ENCODE peak calls at places on chromosomes 11 and 22, in seven cellular contexts. U is A549, L is thyroid gland, T is transverse colon, A is right lobe of liver, G is suprapubic skin, B is stomach. P is an unnamed sample.

GRCh38 chr11:68658097-68658496 is 26.2 kb upstream of the GAL start:
- DNase-seq in U (no peak), L (no peak), T (no peak), A (no peak), G (no peak), B (no peak), P (no peak)

GRCh38 chr11:77207019-77207485 is 79.0 kb downstream of the MYO7A start:
- DNase-seq in U (no peak), L (no peak), T (no peak), A (no peak), G (peak; percentile 58), B (no peak), P (no peak)

GRCh38 chr11:1369371-1370005 is 20.2 kb upstream of the BRSK2 start:
- DNase-seq in U (no peak), L (no peak), T (no peak), A (no peak), G (no peak), B (no peak), P (no peak)

GRCh38 chr11:117989351-117990102 is 3.3 kb downstream of the IL10RA start:
- DNase-seq in U (no peak), L (no peak), T (no peak), A (no peak), G (no peak), B (no peak), P (no peak)

GRCh38 chr11:48109046-48109666 is 107.5 kb upstream of the OR4B1 start:
- DNase-seq in U (peak; percentile 65), L (no peak), T (no peak), A (no peak), G (no peak), B (no peak), P (no peak)

GRCh38 chr11:131579932-131580387 is 209.5 kb downstream of the NTM start:
- DNase-seq in U (peak; percentile 12), L (peak; percentile 37), T (no peak), A (no peak), G (no peak), B (no peak), P (no peak)

GRCh38 chr11:119591836-119592310 is 137.1 kb downstream of the NECTIN1 start:
- DNase-seq in U (no peak), L (no peak), T (no peak), A (no peak), G (no peak), B (no peak), P (no peak)

GRCh38 chr22:23903328-23903971 is 9.3 kb downstream of the MIF start:
- DNase-seq in U (no peak), L (no peak), T (no peak), A (no peak), G (no peak), B (no peak), P (no peak)

GRCh38 chr11:111441443-111441842 is 62.4 kb upstream of the POU2AF1 start:
- DNase-seq in U (peak; percentile 42), L (no peak), T (no peak), A (no peak), G (no peak), B (no peak), P (no peak)

GRCh38 chr22:45218974-45219373 is 21.7 kb downstream of the KIAA0930 start:
- DNase-seq in U (no peak), L (no peak), T (no peak), A (no peak), G (no peak), B (no peak), P (no peak)

GRCh38 chr11:80993561-80993960 is 1552.7 kb upstream of the TENM4 start:
- DNase-seq in U (no peak), L (no peak), T (no peak), A (no peak), G (no peak), B (no peak), P (no peak)

GRCh38 chr22:17865183-17866055 is 91.2 kb upstream of the BID start:
- DNase-seq in U (no peak), L (no peak), T (peak; percentile 38), A (no peak), G (no peak), B (no peak), P (peak; percentile 63)

GRCh38 chr11:108135845-108136599 is 14.7 kb downstream of the ACAT1 start:
- DNase-seq in U (peak; percentile 8), L (no peak), T (no peak), A (no peak), G (no peak), B (no peak), P (no peak)

GRCh38 chr11:14764899-14765527 is 121.4 kb downstream of the PDE3B start:
- DNase-seq in U (no peak), L (no peak), T (no peak), A (no peak), G (no peak), B (no peak), P (no peak)

GRCh38 chr22:49769691-49770315 is 57.9 kb downstream of the BRD1 start:
- DNase-seq in U (no peak), L (no peak), T (peak; percentile 4), A (peak; percentile 31), G (no peak), B (no peak), P (peak; percentile 40)

GRCh38 chr11:69398529-69399492 is 82.7 kb upstream of the LINC01488 start:
- DNase-seq in U (no peak), L (peak; percentile 58), T (no peak), A (peak; percentile 55), G (peak; percentile 47), B (no peak), P (no peak)

GRCh38 chr11:123450593-123450992 is 20.5 kb downstream of the GRAMD1B start:
- DNase-seq in U (no peak), L (no peak), T (no peak), A (no peak), G (no peak), B (no peak), P (no peak)

GRCh38 chr11:43736502-43737193 is 56.1 kb downstream of the HSD17B12 start:
- DNase-seq in U (no peak), L (no peak), T (no peak), A (no peak), G (no peak), B (no peak), P (no peak)

GRCh38 chr11:69674267-69674885 is 777 bp downstream of the LTO1 start:
- DNase-seq in U (no peak), L (peak; percentile 22), T (no peak), A (no peak), G (no peak), B (peak; percentile 50), P (peak; percentile 53)

GRCh38 chr22:40426671-40427070 is 56.3 kb downstream of the SGSM3 start:
- DNase-seq in U (no peak), L (no peak), T (no peak), A (no peak), G (no peak), B (no peak), P (no peak)

GRCh38 chr22:48367731-48368130 is 1459.9 kb downstream of the BRD1 start:
- DNase-seq in U (no peak), L (no peak), T (peak; percentile 1), A (no peak), G (no peak), B (no peak), P (no peak)

GRCh38 chr11:65492637-65493366 is 6.0 kb upstream of the MALAT1 start:
- DNase-seq in U (peak; percentile 91), L (peak; percentile 93), T (peak; percentile 87), A (peak; percentile 75), G (peak; percentile 93), B (peak; percentile 85), P (peak; percentile 71)

DNA sequence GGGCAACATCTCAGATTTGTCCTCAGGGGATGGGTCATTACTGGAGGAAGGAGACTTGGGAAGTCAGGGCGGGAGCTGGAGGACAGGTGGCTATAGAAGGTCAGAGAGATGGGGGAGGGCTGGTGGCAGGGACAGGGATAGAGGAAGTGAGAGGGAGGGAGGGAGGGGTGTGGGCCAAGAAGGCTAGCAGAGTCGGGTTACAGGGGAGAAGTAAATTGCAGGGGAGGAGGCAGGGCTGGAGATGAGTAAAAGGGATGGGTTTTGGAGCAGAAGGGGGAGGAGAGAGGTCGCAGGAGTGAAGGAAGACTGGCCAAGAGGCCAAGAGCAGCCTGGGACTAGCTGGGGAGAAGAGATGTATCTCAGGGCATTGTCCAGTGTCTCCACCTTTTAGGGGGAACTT is 33.0 kb downstream of the LRRC10B start:
- DNase-seq in U (peak; percentile 36), L (no peak), T (no peak), A (no peak), G (no peak), B (no peak), P (no peak)
- H3K9me3 ChIP-seq in U (no peaks in the 10 kb centered on the region), L (no peaks in the 10 kb centered on the region), T (no peaks in the 10 kb centered on the region), A (no peaks in the 10 kb centered on the region), G (no peaks in the 10 kb centered on the region), B (no peaks in the 10 kb centered on the region), P (no peaks in the 10 kb centered on the region)

GRCh38 chr11:114215871-114216803 is 80.1 kb upstream of the NNMT start:
- DNase-seq in U (no peak), L (no peak), T (no peak), A (no peak), G (no peak), B (no peak), P (no peak)
- TF ChIP-seq POLR2A in U (no peak), L (no peak), T (no peak), A (no peak), G (no peak), B (no peak), P (no peak)

DNA sequence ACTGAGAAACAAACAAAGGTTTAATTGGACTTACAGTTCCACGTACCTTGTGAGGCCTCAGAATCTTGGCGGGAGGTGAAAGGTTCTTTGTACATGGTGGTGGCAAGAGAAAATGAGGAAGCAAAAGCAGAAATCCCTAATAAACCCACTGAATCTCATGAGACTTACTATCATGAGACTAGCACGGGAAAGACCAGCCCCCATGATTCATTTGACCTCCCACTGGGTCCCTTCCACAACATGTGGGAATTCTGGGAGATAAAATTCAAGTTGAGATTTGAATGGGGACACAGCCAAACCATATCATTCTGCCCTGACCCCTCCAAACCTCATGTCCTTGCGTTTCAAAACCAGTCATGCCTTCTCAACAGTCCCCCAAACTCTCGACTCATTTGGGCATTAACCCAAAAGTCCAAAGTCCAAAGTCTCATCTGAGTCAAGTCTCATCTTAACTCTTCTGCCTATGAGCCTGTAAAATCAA is 617.4 kb downstream of the CNTN5 start:
- DNase-seq in U (no peak), L (no peak), T (no peak), A (no peak), G (no peak), B (no peak), P (no peak)
- H3K9me3 ChIP-seq in U (no peaks in the 10 kb centered on the region), L (no peaks in the 10 kb centered on the region), T (no peaks in the 10 kb centered on the region), A (no peaks in the 10 kb centered on the region), G (no peaks in the 10 kb centered on the region), B (peaks cover 6% of the 10 kb centered on the region), P (no peaks in the 10 kb centered on the region)

DNA sequence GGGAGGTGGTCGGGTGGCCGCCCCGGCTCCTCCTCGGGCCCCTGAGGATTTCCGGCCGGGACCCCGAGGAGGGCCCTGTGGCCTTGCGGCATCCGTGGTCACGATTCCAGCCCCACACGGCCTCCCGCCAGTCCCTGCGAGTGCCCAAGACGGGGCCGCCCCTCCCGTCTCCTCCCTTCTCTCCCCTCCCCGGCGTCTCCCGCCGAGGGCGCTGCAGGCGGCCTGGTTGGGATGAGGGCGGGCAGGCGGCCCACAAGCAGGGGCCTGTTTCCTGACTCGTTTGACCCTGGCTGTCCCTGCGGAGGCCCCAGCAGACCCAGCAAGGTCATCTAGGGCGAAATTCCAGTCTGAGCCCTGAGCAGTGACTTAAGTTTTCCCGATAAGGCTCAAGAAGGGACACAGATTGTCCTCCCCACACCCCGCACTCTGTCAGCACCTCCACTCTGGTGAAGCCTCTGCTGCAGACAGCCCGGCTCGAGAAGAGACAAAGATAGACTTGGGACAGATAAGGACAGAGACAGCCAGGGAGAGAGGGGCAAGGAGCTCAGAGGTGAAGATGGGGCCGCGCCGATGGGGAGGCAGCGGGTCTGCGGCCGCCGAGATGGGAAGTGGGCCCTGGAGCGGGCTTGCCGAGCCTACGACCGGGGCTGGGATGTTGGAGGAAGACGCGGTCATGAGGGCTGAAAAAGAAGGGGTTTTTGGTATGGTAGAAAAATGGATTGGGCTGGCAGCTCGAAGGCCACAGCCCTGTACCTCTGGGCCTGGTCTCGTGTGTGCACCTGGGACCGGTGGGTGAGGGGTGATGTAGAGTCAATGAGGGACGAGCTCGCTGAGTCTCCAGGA is 95.0 kb downstream of the SWAP70 start:
- DNase-seq in U (peak; percentile 77), L (peak; percentile 72), T (peak; percentile 75), A (peak; percentile 79), G (peak; percentile 90), B (peak; percentile 69), P (peak; percentile 83)
- TF ChIP-seq POLR2A in U (peak; percentile 22), L (no peak), T (no peak), A (no peak), G (no peak), B (no peak), P (no peak)